ENCODE peak calls at places on chromosomes 12 and 14, in four cellular contexts. One of them, this sample, is unnamed.

GRCh38 chr14:73991097-73991496 is 28.0 kb downstream of the ENTPD5 start:
- DNase-seq in IMR-90: no peak
- DNase-seq in transverse colon: no peak
- DNase-seq in body of pancreas: no peak
- DNase-seq in this sample: no peak

GRCh38 chr12:3661028-3661427 is 91.9 kb downstream of the CRACR2A start:
- DNase-seq in IMR-90: no peak
- DNase-seq in transverse colon: no peak
- DNase-seq in body of pancreas: peak
- DNase-seq in this sample: no peak

GRCh38 chr12:43444940-43445564 is 107.0 kb downstream of the ADAMTS20 start:
- DNase-seq in IMR-90: peak
- DNase-seq in transverse colon: peak
- DNase-seq in body of pancreas: peak
- DNase-seq in this sample: peak

GRCh38 chr12:22986997-22987396 is 362.0 kb downstream of the ETNK1 start:
- DNase-seq in IMR-90: no peak
- DNase-seq in transverse colon: no peak
- DNase-seq in body of pancreas: no peak
- DNase-seq in this sample: no peak

GRCh38 chr12:102814691-102815367 is 102.2 kb downstream of the PAH start:
- DNase-seq in IMR-90: no peak
- DNase-seq in transverse colon: no peak
- DNase-seq in body of pancreas: no peak
- DNase-seq in this sample: no peak

GRCh38 chr14:99803803-99804202 is 10.6 kb downstream of the EML1 start:
- DNase-seq in IMR-90: no peak
- DNase-seq in transverse colon: no peak
- DNase-seq in body of pancreas: no peak
- DNase-seq in this sample: no peak

GRCh38 chr12:66280573-66280972 is 21.7 kb upstream of the HELB start:
- DNase-seq in IMR-90: no peak
- DNase-seq in transverse colon: no peak
- DNase-seq in body of pancreas: peak
- DNase-seq in this sample: no peak

GRCh38 chr12:128551266-128552025 is 272.3 kb downstream of the SLC15A4 start:
- DNase-seq in IMR-90: no peak
- DNase-seq in transverse colon: no peak
- DNase-seq in body of pancreas: peak
- DNase-seq in this sample: no peak

GRCh38 chr12:122035292-122035691 is 13.6 kb downstream of the BCL7A start:
- DNase-seq in IMR-90: no peak
- DNase-seq in transverse colon: no peak
- DNase-seq in body of pancreas: peak
- DNase-seq in this sample: no peak

GRCh38 chr14:23058654-23059504 is 1.6 kb upstream of the CDH24 start:
- DNase-seq in IMR-90: no peak
- DNase-seq in transverse colon: no peak
- DNase-seq in body of pancreas: no peak
- DNase-seq in this sample: peak

GRCh38 chr12:5276327-5276880 is 155.5 kb upstream of the NTF3 start:
- DNase-seq in IMR-90: no peak
- DNase-seq in transverse colon: no peak
- DNase-seq in body of pancreas: no peak
- DNase-seq in this sample: no peak

GRCh38 chr14:99475660-99476059 is 5.0 kb downstream of the SETD3 start:
- DNase-seq in IMR-90: no peak
- DNase-seq in transverse colon: no peak
- DNase-seq in body of pancreas: no peak
- DNase-seq in this sample: no peak

GRCh38 chr12:121167232-121167820 is 34.6 kb downstream of the P2RX7 start:
- DNase-seq in IMR-90: no peak
- DNase-seq in transverse colon: no peak
- DNase-seq in body of pancreas: peak
- DNase-seq in this sample: no peak

GRCh38 chr14:70027785-70028428 is 148.7 kb downstream of the SMOC1 start:
- DNase-seq in IMR-90: peak
- DNase-seq in transverse colon: peak
- DNase-seq in body of pancreas: peak
- DNase-seq in this sample: peak

GRCh38 chr14:52711666-52712065 is 4.7 kb downstream of the PSMC6 start:
- DNase-seq in IMR-90: peak
- DNase-seq in transverse colon: no peak
- DNase-seq in body of pancreas: no peak
- DNase-seq in this sample: no peak

GRCh38 chr14:89955022-89955414 is 488 bp upstream of the EFCAB11 start:
- DNase-seq in IMR-90: no peak
- DNase-seq in transverse colon: no peak
- DNase-seq in body of pancreas: no peak
- DNase-seq in this sample: peak

GRCh38 chr12:116863275-116863767 is 17.9 kb downstream of the HRK start:
- DNase-seq in IMR-90: peak
- DNase-seq in transverse colon: peak
- DNase-seq in body of pancreas: no peak
- DNase-seq in this sample: no peak

GRCh38 chr12:10354071-10354470 is 35.8 kb downstream of the KLRK1 start:
- DNase-seq in IMR-90: no peak
- DNase-seq in transverse colon: no peak
- DNase-seq in body of pancreas: no peak
- DNase-seq in this sample: no peak

GRCh38 chr14:102692334-102692733 is 84.9 kb upstream of the TRAF3 start:
- DNase-seq in IMR-90: no peak
- DNase-seq in transverse colon: no peak
- DNase-seq in body of pancreas: no peak
- DNase-seq in this sample: no peak

GRCh38 chr14:81474685-81475324 is 58.8 kb downstream of the SEL1L start:
- DNase-seq in IMR-90: no peak
- DNase-seq in transverse colon: no peak
- DNase-seq in body of pancreas: no peak
- DNase-seq in this sample: no peak

GRCh38 chr12:20342111-20342510 is 26.2 kb upstream of the PDE3A start:
- DNase-seq in IMR-90: peak
- DNase-seq in transverse colon: no peak
- DNase-seq in body of pancreas: no peak
- DNase-seq in this sample: no peak

GRCh38 chr14:94640721-94641631 is 28.8 kb downstream of the SERPINA3 start:
- DNase-seq in IMR-90: no peak
- DNase-seq in transverse colon: no peak
- DNase-seq in body of pancreas: no peak
- DNase-seq in this sample: no peak

GRCh38 chr12:123269395-123269892 is 2.2 kb downstream of the CDK2AP1 start:
- DNase-seq in IMR-90: peak
- DNase-seq in transverse colon: peak
- DNase-seq in body of pancreas: peak
- DNase-seq in this sample: peak

GRCh38 chr14:34640826-34641225 is 10.9 kb upstream of the SNX6 start:
- DNase-seq in IMR-90: no peak
- DNase-seq in transverse colon: no peak
- DNase-seq in body of pancreas: no peak
- DNase-seq in this sample: no peak

GRCh38 chr12:120775862-120776552 is 50.4 kb downstream of the ACADS start:
- DNase-seq in IMR-90: no peak
- DNase-seq in transverse colon: no peak
- DNase-seq in body of pancreas: no peak
- DNase-seq in this sample: no peak

GRCh38 chr12:74598819-74599218 is 61.2 kb downstream of the ATXN7L3B start:
- DNase-seq in IMR-90: no peak
- DNase-seq in transverse colon: no peak
- DNase-seq in body of pancreas: no peak
- DNase-seq in this sample: no peak

GRCh38 chr12:52139147-52139546 is 52.7 kb downstream of the KRT80 start:
- DNase-seq in IMR-90: no peak
- DNase-seq in transverse colon: no peak
- DNase-seq in body of pancreas: no peak
- DNase-seq in this sample: peak

GRCh38 chr12:90899456-90900182 is 55.4 kb downstream of the CCER1 start:
- DNase-seq in IMR-90: peak
- DNase-seq in transverse colon: no peak
- DNase-seq in body of pancreas: no peak
- DNase-seq in this sample: no peak

DNA sequence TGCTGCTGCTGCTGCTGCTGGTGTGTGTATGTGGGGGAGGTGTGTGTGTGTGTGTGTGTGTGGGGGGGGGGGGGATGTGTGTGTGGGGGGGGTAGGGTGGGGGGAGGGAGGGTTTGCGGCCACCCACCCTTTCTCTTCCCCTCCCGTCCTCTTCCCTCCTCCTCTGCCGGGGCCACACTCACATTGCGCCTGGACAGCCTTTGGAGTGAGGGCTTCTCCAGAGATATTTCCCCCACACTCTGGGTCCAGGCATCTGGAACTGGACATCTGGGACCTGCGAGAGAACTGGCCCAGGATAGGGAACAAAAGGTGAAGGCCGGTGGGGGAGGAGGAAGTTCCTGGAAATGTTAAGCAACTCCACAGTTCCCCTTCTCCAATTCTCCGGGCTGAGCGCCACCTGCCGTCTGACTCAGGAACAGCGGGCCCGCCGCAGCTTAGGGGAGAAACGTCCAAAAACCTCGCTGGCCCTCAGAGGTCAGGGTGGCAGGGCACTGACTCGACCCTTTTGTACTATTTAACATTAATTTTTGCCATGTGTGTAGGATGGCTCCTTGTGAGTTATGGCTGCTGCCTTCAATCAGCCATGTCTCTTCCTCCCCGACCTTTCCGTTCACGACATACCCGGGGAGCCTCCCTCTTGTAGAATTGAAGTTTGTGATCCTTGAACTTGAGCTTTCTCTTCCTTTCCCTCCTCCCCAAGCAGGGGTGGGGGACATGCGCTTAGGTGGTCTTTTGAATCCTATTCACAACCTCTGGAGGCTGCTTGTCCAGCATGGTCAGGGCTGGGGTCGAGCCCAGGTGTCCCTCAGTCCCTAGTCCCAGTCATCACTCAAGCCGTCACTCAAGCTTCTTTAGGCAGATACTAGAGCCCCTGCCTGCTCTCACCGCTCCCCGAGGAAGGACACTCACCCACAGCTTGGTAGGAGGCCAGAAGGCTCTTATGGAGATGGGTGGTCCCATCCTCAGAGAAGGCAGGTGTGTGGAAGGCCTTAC is at the start of gene C1RL:
- DNase-seq in IMR-90: peak
- DNase-seq in transverse colon: peak
- DNase-seq in body of pancreas: peak
- DNase-seq in this sample: peak
- TF ChIP-seq POLR2A in IMR-90: no peak
- TF ChIP-seq POLR2A in transverse colon: no peak
- TF ChIP-seq POLR2A in body of pancreas: peak
- TF ChIP-seq POLR2A in this sample: peak

DNA sequence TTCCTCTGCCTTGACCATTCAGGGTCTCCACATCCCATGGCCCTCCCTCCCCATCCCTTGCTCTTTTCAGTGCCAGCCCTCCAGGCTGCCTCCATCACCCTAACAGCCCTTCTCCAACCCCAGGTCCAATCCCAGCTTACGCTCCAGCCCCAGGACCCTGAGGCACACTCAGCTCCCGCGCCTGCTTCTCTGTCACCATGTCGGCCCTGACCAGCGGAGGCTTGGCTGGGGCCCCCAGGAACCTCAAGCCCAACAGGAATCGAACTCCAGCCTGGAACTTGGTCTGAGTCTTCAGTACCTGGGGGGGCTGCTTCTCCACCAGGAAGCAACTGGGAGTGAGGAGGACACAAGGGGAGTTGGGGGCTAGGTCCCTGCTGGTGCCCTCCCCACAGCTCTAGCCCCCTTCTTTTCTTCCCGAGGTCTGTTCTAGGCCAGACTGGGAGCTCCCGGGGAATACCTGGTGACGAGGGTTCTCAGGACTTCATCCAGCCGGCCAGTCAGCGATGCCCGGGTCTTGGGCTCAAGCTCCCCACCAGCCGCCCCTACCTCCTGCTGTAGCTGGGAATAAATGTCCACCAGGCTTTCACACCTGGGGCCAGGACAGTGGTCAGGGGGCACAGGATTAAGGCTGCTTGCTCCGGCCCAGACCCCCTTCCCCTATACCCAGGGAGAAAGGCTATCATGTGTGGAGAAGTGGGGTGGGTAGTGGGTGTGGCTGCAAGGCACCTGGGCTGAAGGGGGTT is 6.0 kb downstream of the STAT6 start:
- DNase-seq in IMR-90: no peak
- DNase-seq in transverse colon: no peak
- DNase-seq in body of pancreas: no peak
- DNase-seq in this sample: no peak
- TF ChIP-seq POLR2A in IMR-90: no peak
- TF ChIP-seq POLR2A in transverse colon: no peak
- TF ChIP-seq POLR2A in body of pancreas: no peak
- TF ChIP-seq POLR2A in this sample: no peak

DNA sequence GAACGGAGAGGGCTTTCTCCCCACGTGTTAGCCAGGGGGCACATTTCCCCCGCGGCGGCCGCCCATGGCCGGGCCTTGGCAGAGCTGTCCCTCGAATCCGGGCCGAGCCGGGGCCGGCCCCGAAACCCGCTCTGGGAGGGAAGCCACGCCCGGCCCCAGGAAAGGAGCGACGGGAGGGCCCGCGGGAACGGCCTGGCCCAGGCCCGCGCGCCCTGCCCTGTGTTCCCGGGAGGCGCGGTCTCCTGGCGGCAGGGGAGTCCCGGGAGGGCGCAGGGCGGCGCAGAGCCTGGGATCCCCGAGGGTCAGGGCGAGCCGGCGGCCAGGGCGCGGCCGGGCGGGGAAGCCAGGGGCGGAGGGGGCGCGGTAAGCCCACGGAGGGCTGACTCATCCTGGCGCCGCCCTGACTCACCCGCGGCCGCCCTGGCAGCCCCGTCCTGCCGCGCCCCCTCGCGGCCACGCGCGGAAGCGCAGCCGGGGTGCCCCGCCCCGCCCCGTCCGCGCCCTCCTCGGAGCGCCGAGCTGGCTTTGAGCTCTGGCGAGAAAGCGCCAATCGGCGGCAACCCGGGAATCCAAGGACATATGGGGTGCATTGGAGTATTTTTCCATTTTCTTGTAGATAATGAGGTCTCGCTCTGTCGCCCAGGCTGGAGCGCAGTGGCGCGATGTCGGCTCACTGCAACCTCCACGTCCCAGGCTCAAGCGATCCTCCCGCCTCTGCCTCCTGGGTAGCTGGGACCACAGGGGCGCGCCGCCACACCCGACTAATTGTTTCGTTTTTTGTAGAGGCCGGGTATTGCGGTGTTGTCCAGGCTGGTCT is 31.8 kb upstream of the PLEKHG6 start:
- DNase-seq in IMR-90: peak
- DNase-seq in transverse colon: peak
- DNase-seq in body of pancreas: peak
- DNase-seq in this sample: peak
- TF ChIP-seq POLR2A in IMR-90: peak
- TF ChIP-seq POLR2A in transverse colon: peak
- TF ChIP-seq POLR2A in body of pancreas: peak
- TF ChIP-seq POLR2A in this sample: peak

GRCh38 chr12:92927436-92928116 is 1.5 kb downstream of the EEA1 start:
- DNase-seq in IMR-90: peak
- DNase-seq in transverse colon: no peak
- DNase-seq in body of pancreas: no peak
- DNase-seq in this sample: no peak

GRCh38 chr12:92930421-92930820 is 1.3 kb upstream of the EEA1 start:
- DNase-seq in IMR-90: no peak
- DNase-seq in transverse colon: no peak
- DNase-seq in body of pancreas: no peak
- DNase-seq in this sample: no peak

GRCh38 chr12:92929957-92930356 is 862 bp upstream of the EEA1 start:
- DNase-seq in IMR-90: no peak
- DNase-seq in transverse colon: no peak
- DNase-seq in body of pancreas: peak
- DNase-seq in this sample: no peak

GRCh38 chr12:92928431-92928961 is 599 bp downstream of the EEA1 start:
- DNase-seq in IMR-90: no peak
- DNase-seq in transverse colon: peak
- DNase-seq in body of pancreas: no peak
- DNase-seq in this sample: peak

GRCh38 chr12:92928962-92929915 is at the start of gene EEA1:
- DNase-seq in IMR-90: peak
- DNase-seq in transverse colon: peak
- DNase-seq in body of pancreas: peak
- DNase-seq in this sample: peak
- TF ChIP-seq POLR2A in IMR-90: peak
- TF ChIP-seq POLR2A in transverse colon: peak
- TF ChIP-seq POLR2A in body of pancreas: peak
- TF ChIP-seq POLR2A in this sample: peak